ENCODE peak calls at places on chromosomes 2 and 18, in four cellular contexts. Y is GM12878, M is HepG2, Z is K562. U is an unnamed sample.

GRCh38 chr2:196804381-196804780 is 4.8 kb downstream of the C2orf66 start:
- DNase-seq in Y (no peak), M (no peak), Z (no peak), U (no peak)

GRCh38 chr2:235553696-235554100 is 59.9 kb downstream of the AGAP1 start:
- DNase-seq in Y (no peak), M (no peak), Z (peak), U (no peak)

GRCh38 chr2:26008851-26009566 is 24.9 kb upstream of the RAB10 start:
- DNase-seq in Y (peak), M (peak), Z (no peak), U (no peak)

GRCh38 chr18:10060469-10060782 is 146.6 kb downstream of the VAPA start:
- DNase-seq in Y (no peak), M (no peak), Z (no peak), U (no peak)

GRCh38 chr18:51151568-51152511 is 45.6 kb downstream of the MEX3C start:
- DNase-seq in Y (no peak), M (no peak), Z (no peak), U (no peak)

GRCh38 chr2:212619954-212620353 is 81.4 kb upstream of the ERBB4 start:
- DNase-seq in Y (no peak), M (no peak), Z (no peak), U (no peak)

GRCh38 chr2:136764397-136765255 is 719 bp upstream of the THSD7B start:
- DNase-seq in Y (no peak), M (no peak), Z (no peak), U (no peak)

GRCh38 chr2:134459706-134460406 is 206.0 kb downstream of the MGAT5 start:
- DNase-seq in Y (no peak), M (no peak), Z (no peak), U (no peak)

GRCh38 chr18:75218524-75218923 is 7.9 kb downstream of the TSHZ1 start:
- DNase-seq in Y (no peak), M (no peak), Z (no peak), U (no peak)

GRCh38 chr2:174588463-174588862 is 9.1 kb downstream of the WIPF1 start:
- DNase-seq in Y (no peak), M (no peak), Z (no peak), U (no peak)

GRCh38 chr2:61575447-61575859 is 37.3 kb upstream of the XPO1 start:
- DNase-seq in Y (peak), M (no peak), Z (peak), U (no peak)

GRCh38 chr18:12310762-12311161 is 2.7 kb downstream of the TUBB6 start:
- DNase-seq in Y (no peak), M (no peak), Z (peak), U (no peak)

GRCh38 chr2:33531345-33532059 is 55.1 kb downstream of the RASGRP3 start:
- DNase-seq in Y (peak), M (no peak), Z (no peak), U (no peak)

GRCh38 chr2:240129731-240130392 is 6.2 kb downstream of the COPS9 start:
- DNase-seq in Y (no peak), M (no peak), Z (no peak), U (no peak)

GRCh38 chr2:156182132-156182531 is 150.4 kb downstream of the NR4A2 start:
- DNase-seq in Y (no peak), M (peak), Z (no peak), U (no peak)

GRCh38 chr2:70083344-70084156 is 3.7 kb upstream of the PCBP1 start:
- DNase-seq in Y (peak), M (peak), Z (no peak), U (no peak)

GRCh38 chr2:134670955-134671354 is 47.8 kb downstream of the TMEM163 start:
- DNase-seq in Y (no peak), M (no peak), Z (no peak), U (no peak)

GRCh38 chr2:31434911-31435310 is 20.4 kb upstream of the XDH start:
- DNase-seq in Y (no peak), M (no peak), Z (no peak), U (no peak)

GRCh38 chr2:236400594-236401360 is 136.6 kb upstream of the ASB18 start:
- DNase-seq in Y (no peak), M (no peak), Z (no peak), U (no peak)

GRCh38 chr2:63053889-63054725 is 3.5 kb downstream of the OTX1 start:
- DNase-seq in Y (no peak), M (no peak), Z (no peak), U (no peak)

GRCh38 chr18:59691996-59692395 is 5.2 kb downstream of the CCBE1 start:
- DNase-seq in Y (no peak), M (no peak), Z (no peak), U (no peak)

GRCh38 chr2:239008004-239008403 is 160.1 kb downstream of the TWIST2 start:
- DNase-seq in Y (no peak), M (no peak), Z (no peak), U (no peak)

GRCh38 chr2:239005586-239005985 is 157.7 kb downstream of the TWIST2 start:
- DNase-seq in Y (no peak), M (no peak), Z (no peak), U (no peak)

GRCh38 chr2:239012228-239012627 is 164.3 kb downstream of the TWIST2 start:
- DNase-seq in Y (no peak), M (no peak), Z (no peak), U (no peak)

GRCh38 chr2:239006886-239007285 is 159.0 kb downstream of the TWIST2 start:
- DNase-seq in Y (no peak), M (no peak), Z (no peak), U (no peak)

DNA sequence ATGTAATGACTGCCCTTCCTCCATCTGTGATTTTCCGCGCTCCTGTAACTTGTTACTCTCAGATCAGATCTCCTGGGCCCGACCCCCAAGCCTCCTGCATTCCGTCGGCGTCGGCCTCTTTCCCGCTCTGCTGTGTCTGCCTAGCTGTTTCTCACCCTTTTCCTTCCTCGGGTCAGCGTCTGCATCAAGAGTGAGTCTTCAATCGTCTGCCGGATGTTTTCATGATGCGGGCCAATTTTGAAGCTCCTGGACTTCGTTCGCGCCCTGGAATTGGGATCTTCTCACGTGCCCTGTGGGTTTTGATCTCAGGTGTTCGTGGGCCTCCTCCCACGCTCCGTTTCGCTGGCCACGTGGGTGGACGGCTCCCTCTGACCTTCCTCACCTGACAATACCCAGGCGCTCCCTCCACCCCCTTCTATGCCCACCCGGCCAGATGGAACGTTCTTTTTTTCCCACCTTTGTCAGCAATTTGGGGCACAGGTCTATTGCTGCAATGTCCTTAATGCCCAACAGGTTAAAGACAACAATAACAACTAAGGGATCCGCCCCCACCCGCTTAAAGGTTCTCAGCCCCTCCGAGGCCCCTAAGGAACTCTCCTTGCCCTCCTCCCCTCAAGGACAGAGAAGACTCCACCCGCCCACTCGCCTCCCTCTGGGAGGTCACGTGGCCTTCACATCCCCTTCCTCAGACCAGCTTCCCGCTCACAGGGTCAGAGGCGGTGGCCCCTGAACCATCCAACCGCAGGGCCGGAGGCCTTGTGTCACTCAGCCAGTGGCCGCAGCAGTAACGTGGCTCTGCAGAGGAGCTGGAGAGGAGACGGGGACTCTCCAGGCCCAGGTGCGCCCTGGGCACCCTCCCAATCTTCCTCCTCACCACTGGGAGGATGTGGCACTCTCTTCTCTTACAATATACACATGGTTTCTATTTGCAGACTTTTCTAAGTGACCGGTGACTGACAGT is 161.4 kb downstream of the TWIST2 start:
- DNase-seq in Y (no peak), M (no peak), Z (no peak), U (no peak)
- TF ChIP-seq TARDBP in Y (no peak), M (no peak), Z (no peak), U (no peak)

DNA sequence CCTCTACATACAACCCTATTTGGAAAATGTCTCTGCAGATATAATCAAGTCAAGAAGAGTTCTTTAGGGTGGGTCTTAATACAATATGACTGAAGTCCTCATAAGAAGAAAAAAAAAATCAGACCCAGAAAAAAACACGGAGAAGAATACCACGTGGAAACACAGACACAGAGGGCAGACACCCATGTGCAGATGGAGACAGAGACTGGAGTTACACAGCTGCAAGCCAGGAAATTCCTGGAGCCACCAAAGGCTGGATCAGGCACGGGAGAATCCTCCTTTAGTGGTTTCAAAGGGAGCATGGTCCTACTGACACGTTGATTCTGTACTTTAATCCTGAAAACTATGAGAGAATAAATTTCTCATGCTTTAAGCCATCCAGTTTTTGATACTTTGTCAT is 529.3 kb downstream of the IRS1 start:
- DNase-seq in Y (no peak), M (no peak), Z (no peak), U (no peak)
- TF ChIP-seq TARDBP in Y (no peak), M (no peak), Z (no peak), U (no peak)

GRCh38 chr2:182941121-182941713 is 74.8 kb upstream of the FRZB start:
- DNase-seq in Y (no peak), M (no peak), Z (no peak), U (no peak)
- TF ChIP-seq TARDBP in Y (no peak), M (no peak), Z (no peak), U (no peak)

DNA sequence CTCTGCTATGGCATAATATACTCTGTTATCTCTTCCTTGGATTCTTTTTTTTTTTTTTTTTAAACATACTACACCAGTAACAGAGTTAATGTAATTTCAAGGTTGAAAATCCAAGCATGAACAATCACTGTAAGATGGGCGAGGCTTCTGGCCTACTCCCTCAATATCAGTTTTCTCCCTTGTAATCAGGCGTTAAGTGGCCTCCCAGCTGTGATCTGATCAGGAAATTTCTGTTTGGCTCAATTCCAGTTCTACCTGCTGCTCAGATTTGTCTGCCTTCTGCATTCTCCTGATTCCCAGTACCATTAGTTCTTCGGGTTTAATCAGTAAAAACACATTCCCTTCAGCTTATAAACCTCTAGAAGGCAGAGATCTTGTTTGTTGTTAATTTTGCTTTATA is 18.6 kb downstream of the PRKD3 start:
- DNase-seq in Y (no peak), M (no peak), Z (no peak), U (no peak)
- TF ChIP-seq TARDBP in Y (no peak), M (no peak), Z (no peak), U (no peak)

DNA sequence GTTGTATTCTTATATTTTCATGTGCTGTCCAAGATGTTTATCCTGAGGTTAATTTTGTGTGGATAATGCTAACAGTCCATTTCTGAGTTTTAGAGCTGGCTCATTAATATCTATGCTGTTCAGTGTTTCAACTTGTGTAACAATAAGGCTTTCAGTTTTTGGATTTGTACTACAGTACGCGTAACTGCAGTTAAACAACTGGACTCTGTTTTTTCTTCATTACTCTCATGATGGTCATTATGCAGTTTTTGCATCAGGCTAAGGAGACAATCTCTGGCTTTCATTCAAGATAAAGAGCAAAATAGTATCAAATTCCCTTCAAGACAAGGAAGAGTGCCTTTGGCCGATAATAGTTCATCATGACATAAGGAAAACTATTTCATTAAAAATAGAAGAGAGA is 1364.9 kb downstream of the DPP10 start:
- DNase-seq in Y (no peak), M (no peak), Z (no peak), U (no peak)
- TF ChIP-seq TARDBP in Y (no peak), M (no peak), Z (no peak), U (no peak)

GRCh38 chr2:40737180-40737579 is 285.3 kb upstream of the SLC8A1 start:
- DNase-seq in Y (no peak), M (no peak), Z (no peak), U (no peak)

GRCh38 chr2:40740419-40740818 is 288.5 kb upstream of the SLC8A1 start:
- DNase-seq in Y (no peak), M (peak), Z (no peak), U (no peak)

GRCh38 chr2:40746150-40746549 is 294.3 kb upstream of the SLC8A1 start:
- DNase-seq in Y (no peak), M (peak), Z (no peak), U (no peak)

GRCh38 chr2:40741532-40741931 is 289.6 kb upstream of the SLC8A1 start:
- DNase-seq in Y (no peak), M (no peak), Z (no peak), U (no peak)
- TF ChIP-seq TARDBP in Y (no peak), M (no peak), Z (no peak), U (no peak)

GRCh38 chr2:120110507-120110906 is 97.6 kb downstream of the EPB41L5 start:
- DNase-seq in Y (no peak), M (no peak), Z (no peak), U (no peak)

GRCh38 chr2:120109186-120110061 is 96.5 kb downstream of the EPB41L5 start:
- DNase-seq in Y (peak), M (peak), Z (peak), U (peak)

GRCh38 chr2:120108749-120109148 is 95.9 kb downstream of the EPB41L5 start:
- DNase-seq in Y (no peak), M (no peak), Z (no peak), U (no peak)

GRCh38 chr2:120110062-120110362 is 97.1 kb downstream of the EPB41L5 start:
- DNase-seq in Y (no peak), M (no peak), Z (no peak), U (no peak)

DNA sequence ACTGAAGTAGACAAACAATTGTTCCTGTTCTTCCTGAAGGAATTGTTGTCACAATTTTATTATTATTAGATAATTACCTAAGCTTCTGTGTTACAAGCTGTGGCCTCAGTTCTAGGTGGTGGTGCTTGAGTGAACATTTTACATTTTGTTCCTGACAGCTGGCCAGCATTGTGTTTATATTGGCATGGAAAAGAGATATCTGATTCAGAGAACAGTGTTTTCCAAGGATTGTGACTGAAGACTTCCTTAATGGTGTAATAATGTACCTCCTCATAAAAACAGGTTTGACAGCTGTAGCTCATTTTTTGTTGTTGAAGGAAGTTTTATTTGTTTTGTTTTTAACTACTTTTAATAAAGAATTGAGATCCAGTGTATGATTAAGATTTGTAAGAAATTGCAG is 95.2 kb downstream of the EPB41L5 start:
- DNase-seq in Y (no peak), M (no peak), Z (no peak), U (no peak)
- TF ChIP-seq TARDBP in Y (no peak), M (no peak), Z (no peak), U (no peak)